ENCODE peak calls at places on chromosomes 6 and 20, in ten cellular contexts. One of them, this sample, is unnamed.

GRCh38 chr6:151179321-151179720 is 60.4 kb upstream of the AKAP12 start:
- DNase-seq in cardiac fibroblast: peak
- DNase-seq in caudate nucleus: no peak
- DNase-seq in posterior cingulate gyrus: no peak
- DNase-seq in DMS79 treated with DMSO at 0.1 percent for 48 hours: no peak
- DNase-seq in GF-D8: no peak
- DNase-seq in activated T-cell treated with anti-CD3 and anti-CD28 coated beads for 48 hours: no peak
- DNase-seq in Panc1: no peak
- DNase-seq in stimulated activated CD4-positive, alpha-beta T cell treated with anti-CD3 and anti-CD28 coated beads, Interleukin-12 subunit alpha, Interleukin-12 subunit beta, amount 100 ng/mL, for 4 hours: no peak
- DNase-seq in activated naive CD8-positive, alpha-beta T cell treated with anti-CD3 and anti-CD28 coated beads, Interleukin-2, amount 50 U/mL, for 24 hours: no peak
- DNase-seq in this sample: no peak

GRCh38 chr6:40584741-40585140 is 2.4 kb downstream of the LRFN2 start:
- DNase-seq in activated T-cell treated with anti-CD3 and anti-CD28 coated beads for 48 hours: no peak
- DNase-seq in Panc1: no peak
- DNase-seq in cardiac fibroblast: no peak
- DNase-seq in stimulated activated CD4-positive, alpha-beta T cell treated with anti-CD3 and anti-CD28 coated beads, Interleukin-12 subunit alpha, Interleukin-12 subunit beta, amount 100 ng/mL, for 4 hours: no peak
- DNase-seq in GF-D8: no peak
- DNase-seq in DMS79 treated with DMSO at 0.1 percent for 48 hours: no peak
- DNase-seq in posterior cingulate gyrus: no peak
- DNase-seq in caudate nucleus: no peak
- DNase-seq in activated naive CD8-positive, alpha-beta T cell treated with anti-CD3 and anti-CD28 coated beads, Interleukin-2, amount 50 U/mL, for 24 hours: no peak
- DNase-seq in this sample: no peak

GRCh38 chr6:69835414-69836179 is 30.8 kb upstream of the COL19A1 start:
- DNase-seq in cardiac fibroblast: peak
- DNase-seq in GF-D8: no peak
- DNase-seq in caudate nucleus: peak
- DNase-seq in Panc1: peak
- DNase-seq in stimulated activated CD4-positive, alpha-beta T cell treated with anti-CD3 and anti-CD28 coated beads, Interleukin-12 subunit alpha, Interleukin-12 subunit beta, amount 100 ng/mL, for 4 hours: no peak
- DNase-seq in activated T-cell treated with anti-CD3 and anti-CD28 coated beads for 48 hours: no peak
- DNase-seq in posterior cingulate gyrus: no peak
- DNase-seq in DMS79 treated with DMSO at 0.1 percent for 48 hours: peak
- DNase-seq in activated naive CD8-positive, alpha-beta T cell treated with anti-CD3 and anti-CD28 coated beads, Interleukin-2, amount 50 U/mL, for 24 hours: no peak
- DNase-seq in this sample: peak

GRCh38 chr6:99344289-99344688 is 5.2 kb downstream of the FAXC start:
- DNase-seq in caudate nucleus: no peak
- DNase-seq in Panc1: no peak
- DNase-seq in activated T-cell treated with anti-CD3 and anti-CD28 coated beads for 48 hours: no peak
- DNase-seq in DMS79 treated with DMSO at 0.1 percent for 48 hours: no peak
- DNase-seq in stimulated activated CD4-positive, alpha-beta T cell treated with anti-CD3 and anti-CD28 coated beads, Interleukin-12 subunit alpha, Interleukin-12 subunit beta, amount 100 ng/mL, for 4 hours: no peak
- DNase-seq in posterior cingulate gyrus: no peak
- DNase-seq in activated naive CD8-positive, alpha-beta T cell treated with anti-CD3 and anti-CD28 coated beads, Interleukin-2, amount 50 U/mL, for 24 hours: no peak
- DNase-seq in GF-D8: no peak
- DNase-seq in cardiac fibroblast: peak
- DNase-seq in this sample: no peak

GRCh38 chr6:62891065-62891647 is 320.1 kb upstream of the FKBP1C start:
- DNase-seq in GF-D8: peak
- DNase-seq in posterior cingulate gyrus: no peak
- DNase-seq in Panc1: no peak
- DNase-seq in cardiac fibroblast: peak
- DNase-seq in caudate nucleus: no peak
- DNase-seq in stimulated activated CD4-positive, alpha-beta T cell treated with anti-CD3 and anti-CD28 coated beads, Interleukin-12 subunit alpha, Interleukin-12 subunit beta, amount 100 ng/mL, for 4 hours: no peak
- DNase-seq in activated naive CD8-positive, alpha-beta T cell treated with anti-CD3 and anti-CD28 coated beads, Interleukin-2, amount 50 U/mL, for 24 hours: no peak
- DNase-seq in DMS79 treated with DMSO at 0.1 percent for 48 hours: no peak
- DNase-seq in activated T-cell treated with anti-CD3 and anti-CD28 coated beads for 48 hours: no peak
- DNase-seq in this sample: peak

GRCh38 chr6:169859401-169859977 is 108.1 kb downstream of the ERMARD start:
- DNase-seq in Panc1: no peak
- DNase-seq in stimulated activated CD4-positive, alpha-beta T cell treated with anti-CD3 and anti-CD28 coated beads, Interleukin-12 subunit alpha, Interleukin-12 subunit beta, amount 100 ng/mL, for 4 hours: no peak
- DNase-seq in DMS79 treated with DMSO at 0.1 percent for 48 hours: no peak
- DNase-seq in activated naive CD8-positive, alpha-beta T cell treated with anti-CD3 and anti-CD28 coated beads, Interleukin-2, amount 50 U/mL, for 24 hours: no peak
- DNase-seq in caudate nucleus: no peak
- DNase-seq in cardiac fibroblast: no peak
- DNase-seq in GF-D8: no peak
- DNase-seq in activated T-cell treated with anti-CD3 and anti-CD28 coated beads for 48 hours: no peak
- DNase-seq in posterior cingulate gyrus: no peak
- DNase-seq in this sample: no peak

GRCh38 chr6:158819213-158819976 is at the start of gene EZR:
- DNase-seq in stimulated activated CD4-positive, alpha-beta T cell treated with anti-CD3 and anti-CD28 coated beads, Interleukin-12 subunit alpha, Interleukin-12 subunit beta, amount 100 ng/mL, for 4 hours: peak
- DNase-seq in GF-D8: peak
- DNase-seq in posterior cingulate gyrus: no peak
- DNase-seq in activated T-cell treated with anti-CD3 and anti-CD28 coated beads for 48 hours: peak
- DNase-seq in Panc1: no peak
- DNase-seq in caudate nucleus: no peak
- DNase-seq in DMS79 treated with DMSO at 0.1 percent for 48 hours: peak
- DNase-seq in activated naive CD8-positive, alpha-beta T cell treated with anti-CD3 and anti-CD28 coated beads, Interleukin-2, amount 50 U/mL, for 24 hours: peak
- DNase-seq in cardiac fibroblast: peak
- DNase-seq in this sample: peak

GRCh38 chr6:26267083-26267589 is 97.9 kb upstream of the BTN3A2 start:
- DNase-seq in caudate nucleus: no peak
- DNase-seq in GF-D8: no peak
- DNase-seq in cardiac fibroblast: no peak
- DNase-seq in DMS79 treated with DMSO at 0.1 percent for 48 hours: no peak
- DNase-seq in activated naive CD8-positive, alpha-beta T cell treated with anti-CD3 and anti-CD28 coated beads, Interleukin-2, amount 50 U/mL, for 24 hours: no peak
- DNase-seq in activated T-cell treated with anti-CD3 and anti-CD28 coated beads for 48 hours: no peak
- DNase-seq in posterior cingulate gyrus: no peak
- DNase-seq in stimulated activated CD4-positive, alpha-beta T cell treated with anti-CD3 and anti-CD28 coated beads, Interleukin-12 subunit alpha, Interleukin-12 subunit beta, amount 100 ng/mL, for 4 hours: no peak
- DNase-seq in Panc1: no peak
- DNase-seq in this sample: no peak

GRCh38 chr20:49595811-49596545 is 28.0 kb upstream of the PTGIS start:
- DNase-seq in stimulated activated CD4-positive, alpha-beta T cell treated with anti-CD3 and anti-CD28 coated beads, Interleukin-12 subunit alpha, Interleukin-12 subunit beta, amount 100 ng/mL, for 4 hours: peak
- DNase-seq in DMS79 treated with DMSO at 0.1 percent for 48 hours: no peak
- DNase-seq in caudate nucleus: no peak
- DNase-seq in posterior cingulate gyrus: no peak
- DNase-seq in Panc1: no peak
- DNase-seq in activated naive CD8-positive, alpha-beta T cell treated with anti-CD3 and anti-CD28 coated beads, Interleukin-2, amount 50 U/mL, for 24 hours: peak
- DNase-seq in activated T-cell treated with anti-CD3 and anti-CD28 coated beads for 48 hours: peak
- DNase-seq in GF-D8: no peak
- DNase-seq in cardiac fibroblast: peak
- DNase-seq in this sample: no peak

GRCh38 chr6:131139599-131139998 is 4.3 kb downstream of the AKAP7 start:
- DNase-seq in stimulated activated CD4-positive, alpha-beta T cell treated with anti-CD3 and anti-CD28 coated beads, Interleukin-12 subunit alpha, Interleukin-12 subunit beta, amount 100 ng/mL, for 4 hours: no peak
- DNase-seq in Panc1: no peak
- DNase-seq in posterior cingulate gyrus: no peak
- DNase-seq in cardiac fibroblast: no peak
- DNase-seq in GF-D8: no peak
- DNase-seq in caudate nucleus: no peak
- DNase-seq in DMS79 treated with DMSO at 0.1 percent for 48 hours: no peak
- DNase-seq in activated naive CD8-positive, alpha-beta T cell treated with anti-CD3 and anti-CD28 coated beads, Interleukin-2, amount 50 U/mL, for 24 hours: no peak
- DNase-seq in activated T-cell treated with anti-CD3 and anti-CD28 coated beads for 48 hours: no peak
- DNase-seq in this sample: no peak

GRCh38 chr20:57372581-57373350 is 18.4 kb upstream of the RBM38 start:
- DNase-seq in stimulated activated CD4-positive, alpha-beta T cell treated with anti-CD3 and anti-CD28 coated beads, Interleukin-12 subunit alpha, Interleukin-12 subunit beta, amount 100 ng/mL, for 4 hours: no peak
- DNase-seq in posterior cingulate gyrus: no peak
- DNase-seq in DMS79 treated with DMSO at 0.1 percent for 48 hours: no peak
- DNase-seq in GF-D8: no peak
- DNase-seq in activated naive CD8-positive, alpha-beta T cell treated with anti-CD3 and anti-CD28 coated beads, Interleukin-2, amount 50 U/mL, for 24 hours: no peak
- DNase-seq in caudate nucleus: no peak
- DNase-seq in activated T-cell treated with anti-CD3 and anti-CD28 coated beads for 48 hours: no peak
- DNase-seq in Panc1: no peak
- DNase-seq in cardiac fibroblast: no peak
- DNase-seq in this sample: no peak

GRCh38 chr6:40923326-40923725 is 115.7 kb downstream of the UNC5CL start:
- DNase-seq in GF-D8: no peak
- DNase-seq in posterior cingulate gyrus: no peak
- DNase-seq in caudate nucleus: no peak
- DNase-seq in activated T-cell treated with anti-CD3 and anti-CD28 coated beads for 48 hours: no peak
- DNase-seq in stimulated activated CD4-positive, alpha-beta T cell treated with anti-CD3 and anti-CD28 coated beads, Interleukin-12 subunit alpha, Interleukin-12 subunit beta, amount 100 ng/mL, for 4 hours: no peak
- DNase-seq in DMS79 treated with DMSO at 0.1 percent for 48 hours: no peak
- DNase-seq in activated naive CD8-positive, alpha-beta T cell treated with anti-CD3 and anti-CD28 coated beads, Interleukin-2, amount 50 U/mL, for 24 hours: no peak
- DNase-seq in Panc1: no peak
- DNase-seq in cardiac fibroblast: no peak
- DNase-seq in this sample: no peak

GRCh38 chr20:17875106-17875980 is 93.3 kb downstream of the SNX5 start:
- DNase-seq in Panc1: no peak
- DNase-seq in DMS79 treated with DMSO at 0.1 percent for 48 hours: no peak
- DNase-seq in posterior cingulate gyrus: no peak
- DNase-seq in caudate nucleus: peak
- DNase-seq in activated T-cell treated with anti-CD3 and anti-CD28 coated beads for 48 hours: no peak
- DNase-seq in activated naive CD8-positive, alpha-beta T cell treated with anti-CD3 and anti-CD28 coated beads, Interleukin-2, amount 50 U/mL, for 24 hours: no peak
- DNase-seq in GF-D8: no peak
- DNase-seq in stimulated activated CD4-positive, alpha-beta T cell treated with anti-CD3 and anti-CD28 coated beads, Interleukin-12 subunit alpha, Interleukin-12 subunit beta, amount 100 ng/mL, for 4 hours: no peak
- DNase-seq in cardiac fibroblast: peak
- DNase-seq in this sample: no peak

GRCh38 chr20:4102381-4102780 is 87.0 kb upstream of the RNF24 start:
- DNase-seq in caudate nucleus: no peak
- DNase-seq in posterior cingulate gyrus: no peak
- DNase-seq in Panc1: no peak
- DNase-seq in cardiac fibroblast: no peak
- DNase-seq in GF-D8: no peak
- DNase-seq in activated naive CD8-positive, alpha-beta T cell treated with anti-CD3 and anti-CD28 coated beads, Interleukin-2, amount 50 U/mL, for 24 hours: no peak
- DNase-seq in activated T-cell treated with anti-CD3 and anti-CD28 coated beads for 48 hours: no peak
- DNase-seq in DMS79 treated with DMSO at 0.1 percent for 48 hours: no peak
- DNase-seq in stimulated activated CD4-positive, alpha-beta T cell treated with anti-CD3 and anti-CD28 coated beads, Interleukin-12 subunit alpha, Interleukin-12 subunit beta, amount 100 ng/mL, for 4 hours: no peak
- DNase-seq in this sample: no peak

GRCh38 chr6:22098623-22099022 is 198.2 kb downstream of the PRL start:
- DNase-seq in posterior cingulate gyrus: no peak
- DNase-seq in GF-D8: no peak
- DNase-seq in activated T-cell treated with anti-CD3 and anti-CD28 coated beads for 48 hours: no peak
- DNase-seq in activated naive CD8-positive, alpha-beta T cell treated with anti-CD3 and anti-CD28 coated beads, Interleukin-2, amount 50 U/mL, for 24 hours: no peak
- DNase-seq in DMS79 treated with DMSO at 0.1 percent for 48 hours: no peak
- DNase-seq in caudate nucleus: no peak
- DNase-seq in cardiac fibroblast: no peak
- DNase-seq in Panc1: no peak
- DNase-seq in stimulated activated CD4-positive, alpha-beta T cell treated with anti-CD3 and anti-CD28 coated beads, Interleukin-12 subunit alpha, Interleukin-12 subunit beta, amount 100 ng/mL, for 4 hours: no peak
- DNase-seq in this sample: no peak

GRCh38 chr20:57688864-57689263 is 21.0 kb downstream of the PMEPA1 start:
- DNase-seq in stimulated activated CD4-positive, alpha-beta T cell treated with anti-CD3 and anti-CD28 coated beads, Interleukin-12 subunit alpha, Interleukin-12 subunit beta, amount 100 ng/mL, for 4 hours: no peak
- DNase-seq in GF-D8: no peak
- DNase-seq in activated naive CD8-positive, alpha-beta T cell treated with anti-CD3 and anti-CD28 coated beads, Interleukin-2, amount 50 U/mL, for 24 hours: no peak
- DNase-seq in caudate nucleus: peak
- DNase-seq in activated T-cell treated with anti-CD3 and anti-CD28 coated beads for 48 hours: no peak
- DNase-seq in cardiac fibroblast: no peak
- DNase-seq in Panc1: no peak
- DNase-seq in posterior cingulate gyrus: no peak
- DNase-seq in DMS79 treated with DMSO at 0.1 percent for 48 hours: no peak
- DNase-seq in this sample: no peak

GRCh38 chr6:129073651-129074419 is 190.9 kb downstream of the LAMA2 start:
- DNase-seq in activated T-cell treated with anti-CD3 and anti-CD28 coated beads for 48 hours: no peak
- DNase-seq in activated naive CD8-positive, alpha-beta T cell treated with anti-CD3 and anti-CD28 coated beads, Interleukin-2, amount 50 U/mL, for 24 hours: no peak
- DNase-seq in posterior cingulate gyrus: no peak
- DNase-seq in cardiac fibroblast: peak
- DNase-seq in Panc1: no peak
- DNase-seq in GF-D8: no peak
- DNase-seq in stimulated activated CD4-positive, alpha-beta T cell treated with anti-CD3 and anti-CD28 coated beads, Interleukin-12 subunit alpha, Interleukin-12 subunit beta, amount 100 ng/mL, for 4 hours: no peak
- DNase-seq in caudate nucleus: no peak
- DNase-seq in DMS79 treated with DMSO at 0.1 percent for 48 hours: no peak
- DNase-seq in this sample: no peak

GRCh38 chr6:45398075-45398817 is 20.5 kb upstream of the SUPT3H start:
- DNase-seq in activated naive CD8-positive, alpha-beta T cell treated with anti-CD3 and anti-CD28 coated beads, Interleukin-2, amount 50 U/mL, for 24 hours: no peak
- DNase-seq in caudate nucleus: no peak
- DNase-seq in Panc1: no peak
- DNase-seq in stimulated activated CD4-positive, alpha-beta T cell treated with anti-CD3 and anti-CD28 coated beads, Interleukin-12 subunit alpha, Interleukin-12 subunit beta, amount 100 ng/mL, for 4 hours: no peak
- DNase-seq in GF-D8: no peak
- DNase-seq in DMS79 treated with DMSO at 0.1 percent for 48 hours: no peak
- DNase-seq in activated T-cell treated with anti-CD3 and anti-CD28 coated beads for 48 hours: no peak
- DNase-seq in cardiac fibroblast: no peak
- DNase-seq in posterior cingulate gyrus: no peak
- DNase-seq in this sample: no peak

GRCh38 chr6:41966961-41967311 is 25.3 kb upstream of the CCND3 start:
- DNase-seq in posterior cingulate gyrus: no peak
- DNase-seq in stimulated activated CD4-positive, alpha-beta T cell treated with anti-CD3 and anti-CD28 coated beads, Interleukin-12 subunit alpha, Interleukin-12 subunit beta, amount 100 ng/mL, for 4 hours: no peak
- DNase-seq in Panc1: no peak
- DNase-seq in DMS79 treated with DMSO at 0.1 percent for 48 hours: no peak
- DNase-seq in activated naive CD8-positive, alpha-beta T cell treated with anti-CD3 and anti-CD28 coated beads, Interleukin-2, amount 50 U/mL, for 24 hours: no peak
- DNase-seq in activated T-cell treated with anti-CD3 and anti-CD28 coated beads for 48 hours: no peak
- DNase-seq in GF-D8: no peak
- DNase-seq in cardiac fibroblast: peak
- DNase-seq in caudate nucleus: no peak
- DNase-seq in this sample: no peak

GRCh38 chr6:168527451-168528210 is 86.6 kb downstream of the SMOC2 start:
- DNase-seq in caudate nucleus: no peak
- DNase-seq in stimulated activated CD4-positive, alpha-beta T cell treated with anti-CD3 and anti-CD28 coated beads, Interleukin-12 subunit alpha, Interleukin-12 subunit beta, amount 100 ng/mL, for 4 hours: no peak
- DNase-seq in activated T-cell treated with anti-CD3 and anti-CD28 coated beads for 48 hours: no peak
- DNase-seq in Panc1: no peak
- DNase-seq in DMS79 treated with DMSO at 0.1 percent for 48 hours: no peak
- DNase-seq in GF-D8: no peak
- DNase-seq in activated naive CD8-positive, alpha-beta T cell treated with anti-CD3 and anti-CD28 coated beads, Interleukin-2, amount 50 U/mL, for 24 hours: no peak
- DNase-seq in posterior cingulate gyrus: no peak
- DNase-seq in cardiac fibroblast: peak
- DNase-seq in this sample: no peak

GRCh38 chr6:79170915-79171314 is 63.6 kb downstream of the HMGN3 start:
- DNase-seq in GF-D8: no peak
- DNase-seq in DMS79 treated with DMSO at 0.1 percent for 48 hours: no peak
- DNase-seq in cardiac fibroblast: peak
- DNase-seq in posterior cingulate gyrus: no peak
- DNase-seq in activated naive CD8-positive, alpha-beta T cell treated with anti-CD3 and anti-CD28 coated beads, Interleukin-2, amount 50 U/mL, for 24 hours: no peak
- DNase-seq in Panc1: no peak
- DNase-seq in activated T-cell treated with anti-CD3 and anti-CD28 coated beads for 48 hours: no peak
- DNase-seq in stimulated activated CD4-positive, alpha-beta T cell treated with anti-CD3 and anti-CD28 coated beads, Interleukin-12 subunit alpha, Interleukin-12 subunit beta, amount 100 ng/mL, for 4 hours: no peak
- DNase-seq in caudate nucleus: no peak
- DNase-seq in this sample: peak

GRCh38 chr6:96468681-96469224 is 52.9 kb upstream of the UFL1 start:
- DNase-seq in posterior cingulate gyrus: no peak
- DNase-seq in activated naive CD8-positive, alpha-beta T cell treated with anti-CD3 and anti-CD28 coated beads, Interleukin-2, amount 50 U/mL, for 24 hours: no peak
- DNase-seq in caudate nucleus: peak
- DNase-seq in activated T-cell treated with anti-CD3 and anti-CD28 coated beads for 48 hours: no peak
- DNase-seq in cardiac fibroblast: peak
- DNase-seq in DMS79 treated with DMSO at 0.1 percent for 48 hours: no peak
- DNase-seq in Panc1: no peak
- DNase-seq in GF-D8: no peak
- DNase-seq in stimulated activated CD4-positive, alpha-beta T cell treated with anti-CD3 and anti-CD28 coated beads, Interleukin-12 subunit alpha, Interleukin-12 subunit beta, amount 100 ng/mL, for 4 hours: no peak
- DNase-seq in this sample: peak

GRCh38 chr6:17101422-17102257 is at the start of gene STMND1:
- DNase-seq in caudate nucleus: no peak
- DNase-seq in GF-D8: no peak
- DNase-seq in posterior cingulate gyrus: no peak
- DNase-seq in activated T-cell treated with anti-CD3 and anti-CD28 coated beads for 48 hours: peak
- DNase-seq in DMS79 treated with DMSO at 0.1 percent for 48 hours: peak
- DNase-seq in activated naive CD8-positive, alpha-beta T cell treated with anti-CD3 and anti-CD28 coated beads, Interleukin-2, amount 50 U/mL, for 24 hours: no peak
- DNase-seq in Panc1: no peak
- DNase-seq in stimulated activated CD4-positive, alpha-beta T cell treated with anti-CD3 and anti-CD28 coated beads, Interleukin-12 subunit alpha, Interleukin-12 subunit beta, amount 100 ng/mL, for 4 hours: no peak
- DNase-seq in cardiac fibroblast: peak
- DNase-seq in this sample: peak

GRCh38 chr6:854405-855073 is 161.6 kb upstream of the EXOC2 start:
- DNase-seq in stimulated activated CD4-positive, alpha-beta T cell treated with anti-CD3 and anti-CD28 coated beads, Interleukin-12 subunit alpha, Interleukin-12 subunit beta, amount 100 ng/mL, for 4 hours: no peak
- DNase-seq in Panc1: no peak
- DNase-seq in caudate nucleus: no peak
- DNase-seq in GF-D8: no peak
- DNase-seq in posterior cingulate gyrus: no peak
- DNase-seq in activated naive CD8-positive, alpha-beta T cell treated with anti-CD3 and anti-CD28 coated beads, Interleukin-2, amount 50 U/mL, for 24 hours: no peak
- DNase-seq in cardiac fibroblast: no peak
- DNase-seq in activated T-cell treated with anti-CD3 and anti-CD28 coated beads for 48 hours: no peak
- DNase-seq in DMS79 treated with DMSO at 0.1 percent for 48 hours: no peak
- DNase-seq in this sample: no peak

GRCh38 chr6:33620158-33620583 is 951 bp upstream of the ITPR3 start:
- DNase-seq in stimulated activated CD4-positive, alpha-beta T cell treated with anti-CD3 and anti-CD28 coated beads, Interleukin-12 subunit alpha, Interleukin-12 subunit beta, amount 100 ng/mL, for 4 hours: no peak
- DNase-seq in caudate nucleus: no peak
- DNase-seq in posterior cingulate gyrus: no peak
- DNase-seq in GF-D8: no peak
- DNase-seq in activated naive CD8-positive, alpha-beta T cell treated with anti-CD3 and anti-CD28 coated beads, Interleukin-2, amount 50 U/mL, for 24 hours: peak
- DNase-seq in DMS79 treated with DMSO at 0.1 percent for 48 hours: peak
- DNase-seq in Panc1: no peak
- DNase-seq in activated T-cell treated with anti-CD3 and anti-CD28 coated beads for 48 hours: peak
- DNase-seq in cardiac fibroblast: peak
- DNase-seq in this sample: peak

GRCh38 chr6:39137235-39137634 is 22.2 kb upstream of the SAYSD1 start:
- DNase-seq in DMS79 treated with DMSO at 0.1 percent for 48 hours: no peak
- DNase-seq in GF-D8: no peak
- DNase-seq in stimulated activated CD4-positive, alpha-beta T cell treated with anti-CD3 and anti-CD28 coated beads, Interleukin-12 subunit alpha, Interleukin-12 subunit beta, amount 100 ng/mL, for 4 hours: peak
- DNase-seq in Panc1: no peak
- DNase-seq in activated T-cell treated with anti-CD3 and anti-CD28 coated beads for 48 hours: no peak
- DNase-seq in activated naive CD8-positive, alpha-beta T cell treated with anti-CD3 and anti-CD28 coated beads, Interleukin-2, amount 50 U/mL, for 24 hours: peak
- DNase-seq in posterior cingulate gyrus: no peak
- DNase-seq in cardiac fibroblast: peak
- DNase-seq in caudate nucleus: no peak
- DNase-seq in this sample: no peak

GRCh38 chr6:135944120-135944519 is 92.6 kb downstream of the PDE7B start:
- DNase-seq in GF-D8: no peak
- DNase-seq in caudate nucleus: peak
- DNase-seq in stimulated activated CD4-positive, alpha-beta T cell treated with anti-CD3 and anti-CD28 coated beads, Interleukin-12 subunit alpha, Interleukin-12 subunit beta, amount 100 ng/mL, for 4 hours: no peak
- DNase-seq in cardiac fibroblast: no peak
- DNase-seq in activated naive CD8-positive, alpha-beta T cell treated with anti-CD3 and anti-CD28 coated beads, Interleukin-2, amount 50 U/mL, for 24 hours: no peak
- DNase-seq in posterior cingulate gyrus: no peak
- DNase-seq in activated T-cell treated with anti-CD3 and anti-CD28 coated beads for 48 hours: no peak
- DNase-seq in Panc1: no peak
- DNase-seq in DMS79 treated with DMSO at 0.1 percent for 48 hours: no peak
- DNase-seq in this sample: no peak

GRCh38 chr20:10115021-10115420 is 80.2 kb downstream of the ANKEF1 start:
- DNase-seq in posterior cingulate gyrus: no peak
- DNase-seq in cardiac fibroblast: peak
- DNase-seq in GF-D8: no peak
- DNase-seq in caudate nucleus: no peak
- DNase-seq in DMS79 treated with DMSO at 0.1 percent for 48 hours: no peak
- DNase-seq in Panc1: no peak
- DNase-seq in stimulated activated CD4-positive, alpha-beta T cell treated with anti-CD3 and anti-CD28 coated beads, Interleukin-12 subunit alpha, Interleukin-12 subunit beta, amount 100 ng/mL, for 4 hours: no peak
- DNase-seq in activated naive CD8-positive, alpha-beta T cell treated with anti-CD3 and anti-CD28 coated beads, Interleukin-2, amount 50 U/mL, for 24 hours: no peak
- DNase-seq in activated T-cell treated with anti-CD3 and anti-CD28 coated beads for 48 hours: no peak
- DNase-seq in this sample: no peak

This sample was measured in NCI-H1105 treated with DMSO at 0.1 percent for 48 hours.